ENCODE peak calls at places on chromosomes 5 and 9, in five cellular contexts. Y is stimulated activated CD4-positive, alpha-beta T cell treated with anti-CD3 and anti-CD28 coated beads, Interleukin-1b, Interleukin-23, amount 100 ng/mL, for 4 hours; P is T-helper 17 cell; R is C1 segment of cervical spinal cord; B is GM18507. H is an unnamed sample.

GRCh38 chr5:172775326-172776234 is 4.6 kb upstream of the DUSP1 start:
- DNase-seq in R (no peak), Y (no peak), B (no peak), P (no peak), H (no peak)

GRCh38 chr9:125407974-125408900 is 146.6 kb downstream of the GAPVD1 start:
- DNase-seq in B (peak; percentile 84), P (peak; percentile 75), R (peak; percentile 61), Y (peak; percentile 82), H (peak; percentile 18)

GRCh38 chr9:92492781-92493401 is 10.6 kb upstream of the ASPN start:
- DNase-seq in Y (no peak), P (no peak), R (no peak), B (no peak), H (no peak)

GRCh38 chr5:68214472-68215207 is 916 bp upstream of the PIK3R1 start:
- DNase-seq in P (no peak), Y (no peak), B (peak; percentile 37), R (no peak), H (no peak)

GRCh38 chr5:14557840-14558239 is 23.8 kb upstream of the OTULINL start:
- DNase-seq in R (no peak), B (no peak), Y (no peak), P (no peak), H (no peak)

GRCh38 chr5:143316844-143317631 is 86.4 kb downstream of the NR3C1 start:
- DNase-seq in P (no peak), B (no peak), R (no peak), Y (no peak), H (no peak)

GRCh38 chr5:456351-457194 is 13.6 kb downstream of the EXOC3 start:
- DNase-seq in Y (no peak), P (no peak), R (no peak), B (no peak), H (no peak)

GRCh38 chr5:7745882-7746735 is 104.8 kb downstream of the CFAP90 start:
- DNase-seq in R (peak; percentile 42), B (peak; percentile 12), P (peak; percentile 17), Y (peak; percentile 23), H (peak; percentile 60)

GRCh38 chr9:84851935-84852585 is 182.5 kb downstream of the NTRK2 start:
- DNase-seq in B (no peak), P (no peak), Y (no peak), R (no peak), H (peak; percentile 88)

GRCh38 chr9:13915591-13916301 is 398.2 kb downstream of the NFIB start:
- DNase-seq in R (no peak), Y (no peak), B (no peak), P (no peak), H (no peak)

GRCh38 chr9:127336708-127337352 is 60.1 kb upstream of the SLC2A8 start:
- DNase-seq in B (no peak), Y (no peak), R (no peak), P (no peak), H (peak; percentile 83)

GRCh38 chr5:10701567-10702039 is 59.4 kb downstream of the DAP start:
- DNase-seq in P (no peak), B (no peak), R (peak; percentile 11), Y (no peak), H (no peak)

GRCh38 chr5:151683936-151684586 is 2.7 kb downstream of the SPARC start:
- DNase-seq in R (no peak), B (no peak), Y (no peak), P (no peak), H (no peak)

GRCh38 chr5:109630109-109630508 is 59.6 kb upstream of the MAN2A1 start:
- DNase-seq in B (no peak), Y (no peak), R (no peak), P (no peak), H (peak; percentile 20)

GRCh38 chr5:135553688-135554462 is 18.1 kb upstream of the NEUROG1 start:
- DNase-seq in P (no peak), R (no peak), Y (no peak), B (no peak), H (no peak)

GRCh38 chr5:94884294-94884693 is 265.8 kb downstream of the SLF1 start:
- DNase-seq in Y (no peak), P (no peak), R (no peak), B (no peak), H (no peak)

GRCh38 chr5:76607353-76607871 is 15.8 kb downstream of the F2RL2 start:
- DNase-seq in P (no peak), R (no peak), Y (no peak), B (no peak), H (no peak)

GRCh38 chr5:14489643-14490042 is 91.9 kb upstream of the OTULINL start:
- DNase-seq in R (no peak), Y (no peak), P (no peak), B (no peak), H (no peak)

GRCh38 chr5:14424011-14424685 is 157.4 kb upstream of the OTULINL start:
- DNase-seq in B (no peak), R (no peak), P (no peak), Y (no peak), H (no peak)

GRCh38 chr5:102312586-102312985 is 16.5 kb upstream of the SLCO4C1 start:
- DNase-seq in R (no peak), Y (no peak), B (no peak), P (no peak), H (no peak)

GRCh38 chr5:25448646-25449045 is 803.9 kb upstream of the CDH10 start:
- DNase-seq in P (no peak), R (no peak), B (no peak), Y (no peak), H (no peak)

GRCh38 chr5:38745836-38746732 is 99.7 kb upstream of the OSMR start:
- DNase-seq in B (no peak), Y (no peak), R (peak; percentile 54), P (no peak), H (no peak)

GRCh38 chr9:85298434-85298833 is 443.3 kb downstream of the AGTPBP1 start:
- DNase-seq in B (no peak), R (no peak), P (no peak), Y (no peak), H (no peak)

GRCh38 chr9:34343090-34343489 is 13.7 kb downstream of the NUDT2 start:
- DNase-seq in P (no peak), B (no peak), R (no peak), Y (no peak), H (no peak)

GRCh38 chr5:1322955-1323802 is 21.7 kb downstream of the CLPTM1L start:
- DNase-seq in B (no peak), R (no peak), P (no peak), Y (no peak), H (no peak)

H was measured in smooth muscle cell of the brain vasculature.